ENCODE peak calls at places on chromosome 2, in four cellular contexts. One of them, this sample, is unnamed.

GRCh38 chr2:237408280-237408679 is 5.7 kb downstream of the COL6A3 start:
- DNase-seq in type B pancreatic cell: no peak
- DNase-seq in hepatic stellate cell: no peak
- DNase-seq in left ventricle myocardium inferior: peak; percentile 45
- DNase-seq in this sample: no peak

GRCh38 chr2:2014251-2014761 is 270.0 kb upstream of the PXDN start:
- DNase-seq in type B pancreatic cell: peak; percentile 40
- DNase-seq in left ventricle myocardium inferior: peak; percentile 44
- DNase-seq in hepatic stellate cell: no peak
- DNase-seq in this sample: no peak

GRCh38 chr2:231707625-231708049 is 688 bp upstream of the PTMA start:
- DNase-seq in hepatic stellate cell: no peak
- DNase-seq in type B pancreatic cell: peak; percentile 78
- DNase-seq in left ventricle myocardium inferior: peak; percentile 68
- DNase-seq in this sample: no peak

GRCh38 chr2:108324531-108325256 is 36.0 kb downstream of the SULT1C2 start:
- DNase-seq in hepatic stellate cell: peak; percentile 42
- DNase-seq in type B pancreatic cell: no peak
- DNase-seq in left ventricle myocardium inferior: no peak
- DNase-seq in this sample: no peak

GRCh38 chr2:24548058-24548457 is 57.0 kb downstream of the NCOA1 start:
- DNase-seq in type B pancreatic cell: no peak
- DNase-seq in left ventricle myocardium inferior: no peak
- DNase-seq in hepatic stellate cell: no peak
- DNase-seq in this sample: no peak

GRCh38 chr2:237923507-237924163 is 43.2 kb upstream of the UBE2F start:
- DNase-seq in type B pancreatic cell: peak; percentile 86
- DNase-seq in left ventricle myocardium inferior: peak; percentile 78
- DNase-seq in hepatic stellate cell: peak; percentile 86
- DNase-seq in this sample: peak; percentile 75

GRCh38 chr2:120935339-120936313 is 200.0 kb downstream of the GLI2 start:
- DNase-seq in left ventricle myocardium inferior: no peak
- DNase-seq in hepatic stellate cell: no peak
- DNase-seq in type B pancreatic cell: no peak
- DNase-seq in this sample: peak; percentile 84

GRCh38 chr2:54360055-54360792 is 95.9 kb upstream of the SPTBN1 start:
- DNase-seq in left ventricle myocardium inferior: peak; percentile 44
- DNase-seq in hepatic stellate cell: peak; percentile 36
- DNase-seq in type B pancreatic cell: no peak
- DNase-seq in this sample: peak; percentile 37

GRCh38 chr2:30421551-30422436 is 25.3 kb upstream of the LCLAT1 start:
- DNase-seq in hepatic stellate cell: peak; percentile 53
- DNase-seq in left ventricle myocardium inferior: no peak
- DNase-seq in type B pancreatic cell: no peak
- DNase-seq in this sample: peak; percentile 56

GRCh38 chr2:167491788-167492187 is 603.5 kb downstream of the XIRP2 start:
- DNase-seq in type B pancreatic cell: no peak
- DNase-seq in hepatic stellate cell: no peak
- DNase-seq in left ventricle myocardium inferior: no peak
- DNase-seq in this sample: no peak

GRCh38 chr2:55408946-55409868 is 10.4 kb downstream of the CCDC88A start:
- DNase-seq in type B pancreatic cell: no peak
- DNase-seq in hepatic stellate cell: no peak
- DNase-seq in left ventricle myocardium inferior: no peak
- DNase-seq in this sample: no peak

GRCh38 chr2:14492920-14493503 is 139.5 kb upstream of the LRATD1 start:
- DNase-seq in type B pancreatic cell: no peak
- DNase-seq in left ventricle myocardium inferior: no peak
- DNase-seq in hepatic stellate cell: peak; percentile 9
- DNase-seq in this sample: peak; percentile 40

GRCh38 chr2:32061973-32062861 is 1.1 kb upstream of the SPAST start:
- DNase-seq in hepatic stellate cell: peak; percentile 53
- DNase-seq in left ventricle myocardium inferior: peak; percentile 61
- DNase-seq in type B pancreatic cell: peak; percentile 27
- DNase-seq in this sample: peak; percentile 48

GRCh38 chr2:181904022-181904632 is 12.6 kb downstream of the ITPRID2 start:
- DNase-seq in hepatic stellate cell: no peak
- DNase-seq in type B pancreatic cell: no peak
- DNase-seq in left ventricle myocardium inferior: no peak
- DNase-seq in this sample: no peak

GRCh38 chr2:667332-668000 is 9.7 kb downstream of the TMEM18 start:
- DNase-seq in type B pancreatic cell: peak; percentile 13
- DNase-seq in left ventricle myocardium inferior: no peak
- DNase-seq in hepatic stellate cell: peak; percentile 79
- DNase-seq in this sample: peak; percentile 39

GRCh38 chr2:197258580-197258979 is 52.0 kb downstream of the ANKRD44 start:
- DNase-seq in type B pancreatic cell: no peak
- DNase-seq in left ventricle myocardium inferior: no peak
- DNase-seq in hepatic stellate cell: no peak
- DNase-seq in this sample: no peak

GRCh38 chr2:73640537-73640936 is 1.7 kb downstream of the NAT8 start:
- DNase-seq in left ventricle myocardium inferior: no peak
- DNase-seq in type B pancreatic cell: no peak
- DNase-seq in hepatic stellate cell: no peak
- DNase-seq in this sample: peak; percentile 87

GRCh38 chr2:10211822-10212438 is 89.4 kb downstream of the RRM2 start:
- DNase-seq in type B pancreatic cell: no peak
- DNase-seq in left ventricle myocardium inferior: no peak
- DNase-seq in hepatic stellate cell: no peak
- DNase-seq in this sample: no peak

GRCh38 chr2:120829633-120830025 is 94.0 kb downstream of the GLI2 start:
- DNase-seq in type B pancreatic cell: no peak
- DNase-seq in left ventricle myocardium inferior: no peak
- DNase-seq in hepatic stellate cell: no peak
- DNase-seq in this sample: no peak

GRCh38 chr2:204638795-204639194 is 93.5 kb downstream of the PARD3B start:
- DNase-seq in type B pancreatic cell: no peak
- DNase-seq in left ventricle myocardium inferior: no peak
- DNase-seq in hepatic stellate cell: no peak
- DNase-seq in this sample: no peak

GRCh38 chr2:75221872-75222271 is 22.6 kb upstream of the TACR1 start:
- DNase-seq in left ventricle myocardium inferior: no peak
- DNase-seq in type B pancreatic cell: no peak
- DNase-seq in hepatic stellate cell: peak; percentile 34
- DNase-seq in this sample: peak; percentile 39

GRCh38 chr2:109437325-109438090 is 176.3 kb downstream of the SEPTIN10 start:
- DNase-seq in hepatic stellate cell: no peak
- DNase-seq in type B pancreatic cell: no peak
- DNase-seq in left ventricle myocardium inferior: no peak
- DNase-seq in this sample: no peak

GRCh38 chr2:72278046-72278445 is 130.4 kb upstream of the CYP26B1 start:
- DNase-seq in type B pancreatic cell: no peak
- DNase-seq in left ventricle myocardium inferior: no peak
- DNase-seq in hepatic stellate cell: peak; percentile 16
- DNase-seq in this sample: peak; percentile 46

GRCh38 chr2:17822452-17823117 is 6.3 kb downstream of the MSGN1 start:
- DNase-seq in type B pancreatic cell: no peak
- DNase-seq in left ventricle myocardium inferior: no peak
- DNase-seq in hepatic stellate cell: no peak
- DNase-seq in this sample: peak; percentile 23

GRCh38 chr2:186919272-186919671 is 70.3 kb upstream of the ZSWIM2 start:
- DNase-seq in hepatic stellate cell: peak; percentile 42
- DNase-seq in type B pancreatic cell: no peak
- DNase-seq in left ventricle myocardium inferior: no peak
- DNase-seq in this sample: peak; percentile 51

GRCh38 chr2:66538291-66538690 is 103.4 kb downstream of the MEIS1 start:
- DNase-seq in type B pancreatic cell: no peak
- DNase-seq in left ventricle myocardium inferior: no peak
- DNase-seq in hepatic stellate cell: no peak
- DNase-seq in this sample: no peak

GRCh38 chr2:28393115-28393836 is 618 bp downstream of the FOSL2 start:
- DNase-seq in type B pancreatic cell: no peak
- DNase-seq in left ventricle myocardium inferior: peak; percentile 79
- DNase-seq in hepatic stellate cell: peak; percentile 76
- DNase-seq in this sample: no peak

GRCh38 chr2:69138247-69138754 is 125.3 kb downstream of the ANTXR1 start:
- DNase-seq in type B pancreatic cell: no peak
- DNase-seq in left ventricle myocardium inferior: no peak
- DNase-seq in hepatic stellate cell: peak; percentile 57
- DNase-seq in this sample: peak; percentile 54

GRCh38 chr2:120393456-120393855 is 47.5 kb downstream of the INHBB start:
- DNase-seq in hepatic stellate cell: no peak
- DNase-seq in type B pancreatic cell: no peak
- DNase-seq in left ventricle myocardium inferior: no peak
- DNase-seq in this sample: no peak

GRCh38 chr2:235569837-235570236 is 76.0 kb downstream of the AGAP1 start:
- DNase-seq in type B pancreatic cell: no peak
- DNase-seq in hepatic stellate cell: no peak
- DNase-seq in left ventricle myocardium inferior: no peak
- DNase-seq in this sample: no peak

GRCh38 chr2:84880645-84881521 is at the start of gene TRABD2A:
- DNase-seq in left ventricle myocardium inferior: no peak
- DNase-seq in type B pancreatic cell: no peak
- DNase-seq in hepatic stellate cell: no peak
- DNase-seq in this sample: no peak

GRCh38 chr2:233116946-233117345 is 56.8 kb downstream of the INPP5D start:
- DNase-seq in type B pancreatic cell: no peak
- DNase-seq in hepatic stellate cell: no peak
- DNase-seq in left ventricle myocardium inferior: no peak
- DNase-seq in this sample: no peak

GRCh38 chr2:120456867-120457266 is 110.9 kb downstream of the INHBB start:
- DNase-seq in type B pancreatic cell: no peak
- DNase-seq in left ventricle myocardium inferior: no peak
- DNase-seq in hepatic stellate cell: no peak
- DNase-seq in this sample: no peak

GRCh38 chr2:36561223-36561944 is 36.6 kb downstream of the FEZ2 start:
- DNase-seq in type B pancreatic cell: no peak
- DNase-seq in hepatic stellate cell: peak; percentile 62
- DNase-seq in left ventricle myocardium inferior: no peak
- DNase-seq in this sample: peak; percentile 78

GRCh38 chr2:27251786-27252185 is 11.1 kb downstream of the SLC30A3 start:
- DNase-seq in type B pancreatic cell: no peak
- DNase-seq in hepatic stellate cell: no peak
- DNase-seq in left ventricle myocardium inferior: no peak
- DNase-seq in this sample: no peak

GRCh38 chr2:10378189-10378588 is 69.9 kb downstream of the ODC1 start:
- DNase-seq in hepatic stellate cell: no peak
- DNase-seq in left ventricle myocardium inferior: no peak
- DNase-seq in type B pancreatic cell: no peak
- DNase-seq in this sample: no peak

GRCh38 chr2:218149865-218150264 is 16.9 kb downstream of the CXCR1 start:
- DNase-seq in left ventricle myocardium inferior: no peak
- DNase-seq in type B pancreatic cell: no peak
- DNase-seq in hepatic stellate cell: no peak
- DNase-seq in this sample: no peak